ENCODE peak calls at places on chromosomes 13 and 19, in seven cellular contexts. D is hepatocyte, V is uterus, I is psoas muscle, P is mammary epithelial cell, T is PC-3, Q is SK-N-SH. S is an unnamed sample.
A peak's percentile ranks its signal among the peaks of the same experiment; 100 is the strongest.

GRCh38 chr13:35964764-35965163 is 166.4 kb downstream of the DCLK1 start:
- DNase-seq in D (peak; percentile 41), V (no peak), I (no peak), P (no peak), T (peak; percentile 6), Q (no peak), S (no peak)

GRCh38 chr19:618247-618619 is 15.1 kb downstream of the POLRMT start:
- DNase-seq in D (no peak), V (no peak), I (no peak), P (no peak), T (no peak), Q (no peak), S (no peak)

GRCh38 chr13:22498006-22498405 is 682.8 kb upstream of the SGCG start:
- DNase-seq in D (no peak), V (no peak), I (no peak), P (no peak), T (no peak), Q (no peak), S (no peak)

GRCh38 chr13:24389506-24389905 is 80.1 kb downstream of the C1QTNF9 start:
- DNase-seq in D (no peak), V (no peak), I (no peak), P (no peak), T (no peak), Q (no peak), S (no peak)

GRCh38 chr13:99376924-99377323 is 69.7 kb upstream of the GPR183 start:
- DNase-seq in D (no peak), V (no peak), I (no peak), P (no peak), T (no peak), Q (no peak), S (no peak)

GRCh38 chr13:91280806-91281205 is 66.7 kb upstream of the MIR17HG start:
- DNase-seq in D (no peak), V (no peak), I (no peak), P (peak; percentile 11), T (peak; percentile 22), Q (no peak), S (peak; percentile 1)

GRCh38 chr13:32804673-32805260 is 211.5 kb upstream of the KL start:
- DNase-seq in D (no peak), V (no peak), I (no peak), P (peak; percentile 10), T (peak; percentile 20), Q (no peak), S (no peak)

GRCh38 chr13:33218426-33218825 is 67.1 kb downstream of the STARD13 start:
- DNase-seq in D (no peak), V (no peak), I (no peak), P (peak; percentile 37), T (peak; percentile 70), Q (no peak), S (no peak)

GRCh38 chr13:27406178-27406939 is 18.1 kb upstream of the GTF3A start:
- DNase-seq in D (peak; percentile 48), V (no peak), I (no peak), P (peak; percentile 35), T (peak; percentile 62), Q (peak; percentile 53), S (peak; percentile 28)

GRCh38 chr19:18290250-18291018 is 9.0 kb upstream of the JUND start:
- DNase-seq in D (no peak), V (no peak), I (no peak), P (no peak), T (no peak), Q (no peak), S (no peak)

GRCh38 chr13:26025196-26025595 is 26.6 kb downstream of the SHISA2 start:
- DNase-seq in D (no peak), V (no peak), I (no peak), P (no peak), T (no peak), Q (no peak), S (no peak)

GRCh38 chr13:95426631-95427030 is 125.4 kb upstream of the ABCC4 start:
- DNase-seq in D (no peak), V (no peak), I (no peak), P (no peak), T (no peak), Q (no peak), S (no peak)

GRCh38 chr13:30114586-30115256 is 192.6 kb downstream of the KATNAL1 start:
- DNase-seq in D (peak; percentile 95), V (peak; percentile 90), I (peak; percentile 90), P (peak; percentile 82), T (peak; percentile 87), Q (peak; percentile 90), S (peak; percentile 57)

GRCh38 chr13:28626266-28626665 is 32.7 kb upstream of the POMP start:
- DNase-seq in D (no peak), V (no peak), I (no peak), P (no peak), T (no peak), Q (no peak), S (no peak)

GRCh38 chr13:52975969-52976368 is 52.6 kb upstream of the OLFM4 start:
- DNase-seq in D (no peak), V (no peak), I (no peak), P (no peak), T (no peak), Q (no peak), S (no peak)

GRCh38 chr13:21675095-21676007 is 4.5 kb downstream of the FGF9 start:
- DNase-seq in D (peak; percentile 61), V (no peak), I (peak; percentile 43), P (no peak), T (no peak), Q (peak; percentile 36), S (no peak)

GRCh38 chr19:12015015-12015752 is 20.3 kb downstream of the ZNF433 start:
- DNase-seq in D (no peak), V (no peak), I (no peak), P (no peak), T (no peak), Q (no peak), S (no peak)

GRCh38 chr19:14318873-14319272 is 62.4 kb upstream of the ADGRE5 start:
- DNase-seq in D (peak; percentile 19), V (no peak), I (no peak), P (no peak), T (no peak), Q (peak; percentile 64), S (no peak)

GRCh38 chr13:114101831-114102520 is 30.4 kb downstream of the RASA3 start:
- DNase-seq in D (no peak), V (peak; percentile 13), I (peak; percentile 24), P (no peak), T (no peak), Q (peak; percentile 37), S (no peak)

GRCh38 chr13:46334008-46334407 is 53.0 kb downstream of the RUBCNL start:
- DNase-seq in D (no peak), V (no peak), I (no peak), P (no peak), T (no peak), Q (no peak), S (no peak)

GRCh38 chr19:33268162-33268991 is 34.0 kb downstream of the CEBPA start:
- DNase-seq in D (no peak), V (no peak), I (no peak), P (no peak), T (no peak), Q (no peak), S (no peak)

GRCh38 chr13:44331912-44332840 is 41.4 kb upstream of the SERP2 start:
- DNase-seq in D (peak; percentile 56), V (peak; percentile 88), I (peak; percentile 55), P (no peak), T (peak; percentile 24), Q (peak; percentile 72), S (no peak)

GRCh38 chr19:46579286-46579944 is 21.7 kb upstream of the CALM3 start:
- DNase-seq in D (no peak), V (no peak), I (no peak), P (no peak), T (peak; percentile 8), Q (peak; percentile 64), S (no peak)

GRCh38 chr19:32532233-32532632 is 48.8 kb upstream of the PDCD5 start:
- DNase-seq in D (no peak), V (no peak), I (no peak), P (no peak), T (no peak), Q (no peak), S (no peak)

GRCh38 chr19:38252935-38253691 is 3.1 kb downstream of the PPP1R14A start:
- DNase-seq in D (peak; percentile 40), V (peak; percentile 61), I (no peak), P (no peak), T (no peak), Q (peak; percentile 62), S (no peak)
- H3K27ac ChIP-seq in D (peak overlapping the region; percentile 97), V (peak overlapping the region; percentile 92), I (peak overlapping the region; percentile 74), P (no peak overlapping the region), T (no peak overlapping the region), Q (no peak overlapping the region), S (no peak overlapping the region)

GRCh38 chr19:16801599-16801998 is 27.6 kb upstream of the SIN3B start:
- DNase-seq in D (no peak), V (no peak), I (no peak), P (peak; percentile 27), T (peak; percentile 61), Q (no peak), S (no peak)
- TF ChIP-seq CTCF in D (no peak), V (no peak), I (no peak), P (no peak), T (peak; percentile 35), Q (no peak), S (peak; percentile 45)

GRCh38 chr13:58528351-58528750 is 896.8 kb downstream of the PCDH17 start:
- DNase-seq in D (no peak), V (no peak), I (no peak), P (no peak), T (no peak), Q (no peak), S (no peak)
- H3K4me1 ChIP-seq in D (no peaks in the 10 kb centered on the region), V (no peaks in the 10 kb centered on the region), I (no peaks in the 10 kb centered on the region), P (no peaks in the 10 kb centered on the region), T (no peaks in the 10 kb centered on the region), Q (no peaks in the 10 kb centered on the region), S (no peaks in the 10 kb centered on the region)

GRCh38 chr19:3699071-3699740 is 1.1 kb downstream of the PIP5K1C start:
- DNase-seq in D (peak; percentile 48), V (peak; percentile 46), I (peak; percentile 62), P (peak; percentile 50), T (peak; percentile 24), Q (peak; percentile 80), S (peak; percentile 27)

GRCh38 chr19:3701200-3701599 is 932 bp upstream of the PIP5K1C start:
- DNase-seq in D (no peak), V (no peak), I (no peak), P (no peak), T (no peak), Q (no peak), S (no peak)

GRCh38 chr19:3698386-3698950 is 1.8 kb downstream of the PIP5K1C start:
- DNase-seq in D (no peak), V (no peak), I (no peak), P (no peak), T (no peak), Q (peak; percentile 49), S (no peak)

GRCh38 chr19:3700242-3701032 is at the start of gene PIP5K1C:
- DNase-seq in D (peak; percentile 97), V (peak; percentile 89), I (peak; percentile 90), P (peak; percentile 73), T (peak; percentile 79), Q (peak; percentile 98), S (peak; percentile 55)

DNA sequence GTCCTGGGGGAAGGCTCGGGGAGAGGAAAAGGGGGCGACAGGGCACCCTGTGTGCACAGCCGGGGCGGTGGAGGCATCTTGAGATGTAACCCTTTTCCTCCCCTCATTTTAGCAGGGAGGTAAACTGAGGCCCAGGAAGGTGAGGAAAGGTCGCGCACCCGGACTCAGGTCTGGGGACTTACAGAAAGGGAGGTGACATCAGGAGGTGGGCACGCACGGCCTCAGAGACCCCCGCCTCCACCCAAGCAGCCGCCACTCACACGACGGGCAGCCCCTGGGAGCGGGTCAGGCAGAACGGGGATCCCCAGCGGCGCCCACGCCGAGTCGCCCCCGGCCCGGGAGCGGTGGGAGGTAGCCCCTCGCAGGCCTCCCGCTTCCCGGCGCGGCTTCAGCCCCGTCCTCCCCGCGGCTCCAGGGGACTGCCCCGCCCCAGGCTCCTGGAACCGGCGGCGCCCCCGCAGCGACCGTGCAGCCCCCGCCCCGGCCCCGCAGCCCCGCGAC is 477 bp downstream of the PIP5K1C start:
- DNase-seq in D (no peak), V (no peak), I (no peak), P (no peak), T (no peak), Q (peak; percentile 75), S (no peak)
- H3K27ac ChIP-seq in D (peak overlapping the region; percentile 65), V (peak overlapping the region; percentile 80), I (peak overlapping the region; percentile 68), P (peak overlapping the region; percentile 37), T (no peak overlapping the region), Q (peak overlapping the region; percentile 64), S (no peak overlapping the region)

S was measured in foreskin keratinocyte.